ENCODE peak calls at places on chromosome 5, in six cellular contexts. One of them, this sample, is unnamed.

GRCh38 chr5:8060235-8061139 is 191.5 kb downstream of the MTRR start:
- DNase-seq in neural progenitor cell: no peak
- DNase-seq in GM20000: no peak
- DNase-seq in brain microvascular endothelial cell: no peak
- DNase-seq in bronchial epithelial cell: no peak
- DNase-seq in astrocyte of the spinal cord: no peak
- DNase-seq in this sample: no peak

GRCh38 chr5:113156271-113156878 is 179.8 kb downstream of the DCP2 start:
- DNase-seq in neural progenitor cell: no peak
- DNase-seq in GM20000: no peak
- DNase-seq in brain microvascular endothelial cell: no peak
- DNase-seq in bronchial epithelial cell: no peak
- DNase-seq in astrocyte of the spinal cord: no peak
- DNase-seq in this sample: no peak

GRCh38 chr5:92505145-92505544 is 1075.9 kb downstream of the NR2F1-AS1 start:
- DNase-seq in neural progenitor cell: no peak
- DNase-seq in GM20000: no peak
- DNase-seq in brain microvascular endothelial cell: no peak
- DNase-seq in bronchial epithelial cell: peak
- DNase-seq in astrocyte of the spinal cord: peak
- DNase-seq in this sample: no peak

GRCh38 chr5:125185740-125186139 is 439.3 kb upstream of the ZNF608 start:
- DNase-seq in neural progenitor cell: no peak
- DNase-seq in GM20000: no peak
- DNase-seq in brain microvascular endothelial cell: no peak
- DNase-seq in bronchial epithelial cell: no peak
- DNase-seq in astrocyte of the spinal cord: no peak
- DNase-seq in this sample: no peak

GRCh38 chr5:81753429-81753828 is 2.5 kb upstream of the SSBP2 start:
- DNase-seq in neural progenitor cell: no peak
- DNase-seq in GM20000: no peak
- DNase-seq in brain microvascular endothelial cell: no peak
- DNase-seq in bronchial epithelial cell: no peak
- DNase-seq in astrocyte of the spinal cord: no peak
- DNase-seq in this sample: no peak

GRCh38 chr5:142000709-142001484 is 11.9 kb downstream of the GNPDA1 start:
- DNase-seq in neural progenitor cell: peak
- DNase-seq in GM20000: no peak
- DNase-seq in brain microvascular endothelial cell: no peak
- DNase-seq in bronchial epithelial cell: no peak
- DNase-seq in astrocyte of the spinal cord: peak
- DNase-seq in this sample: no peak

GRCh38 chr5:116451905-116452450 is 122.6 kb downstream of the SEMA6A start:
- DNase-seq in neural progenitor cell: no peak
- DNase-seq in GM20000: no peak
- DNase-seq in brain microvascular endothelial cell: no peak
- DNase-seq in bronchial epithelial cell: peak
- DNase-seq in astrocyte of the spinal cord: no peak
- DNase-seq in this sample: no peak

GRCh38 chr5:169272731-169273401 is 28.1 kb downstream of the SLIT3 start:
- DNase-seq in neural progenitor cell: peak
- DNase-seq in GM20000: no peak
- DNase-seq in brain microvascular endothelial cell: no peak
- DNase-seq in bronchial epithelial cell: no peak
- DNase-seq in astrocyte of the spinal cord: no peak
- DNase-seq in this sample: no peak

GRCh38 chr5:9852686-9853085 is 222.5 kb upstream of the TAS2R1 start:
- DNase-seq in neural progenitor cell: no peak
- DNase-seq in GM20000: no peak
- DNase-seq in brain microvascular endothelial cell: peak
- DNase-seq in bronchial epithelial cell: no peak
- DNase-seq in astrocyte of the spinal cord: peak
- DNase-seq in this sample: no peak

GRCh38 chr5:113213551-113213971 is 221.2 kb downstream of the TSSK1B start:
- DNase-seq in neural progenitor cell: peak
- DNase-seq in GM20000: no peak
- DNase-seq in brain microvascular endothelial cell: no peak
- DNase-seq in bronchial epithelial cell: no peak
- DNase-seq in astrocyte of the spinal cord: peak
- DNase-seq in this sample: peak

GRCh38 chr5:152193391-152194107 is 211.5 kb downstream of the NMUR2 start:
- DNase-seq in neural progenitor cell: no peak
- DNase-seq in GM20000: no peak
- DNase-seq in brain microvascular endothelial cell: no peak
- DNase-seq in bronchial epithelial cell: peak
- DNase-seq in astrocyte of the spinal cord: no peak
- DNase-seq in this sample: no peak

GRCh38 chr5:1670342-1670741 is 129.3 kb downstream of the MRPL36 start:
- DNase-seq in neural progenitor cell: no peak
- DNase-seq in GM20000: no peak
- DNase-seq in brain microvascular endothelial cell: no peak
- DNase-seq in bronchial epithelial cell: peak
- DNase-seq in astrocyte of the spinal cord: no peak
- DNase-seq in this sample: no peak
- TF ChIP-seq CTCF in neural progenitor cell: no peak
- TF ChIP-seq CTCF in GM20000: no peak
- TF ChIP-seq CTCF in brain microvascular endothelial cell: no peak
- TF ChIP-seq CTCF in bronchial epithelial cell: no peak
- TF ChIP-seq CTCF in astrocyte of the spinal cord: no peak
- TF ChIP-seq CTCF in this sample: no peak

GRCh38 chr5:181204561-181205401 is at the start of gene TRIM7:
- DNase-seq in neural progenitor cell: peak
- DNase-seq in GM20000: peak
- DNase-seq in brain microvascular endothelial cell: no peak
- DNase-seq in bronchial epithelial cell: peak
- DNase-seq in astrocyte of the spinal cord: peak
- DNase-seq in this sample: no peak
- TF ChIP-seq CTCF in neural progenitor cell: no peak
- TF ChIP-seq CTCF in GM20000: no peak
- TF ChIP-seq CTCF in brain microvascular endothelial cell: no peak
- TF ChIP-seq CTCF in bronchial epithelial cell: no peak
- TF ChIP-seq CTCF in astrocyte of the spinal cord: no peak
- TF ChIP-seq CTCF in this sample: no peak

GRCh38 chr5:67844937-67845336 is 370.6 kb upstream of the PIK3R1 start:
- DNase-seq in neural progenitor cell: no peak
- DNase-seq in GM20000: no peak
- DNase-seq in brain microvascular endothelial cell: no peak
- DNase-seq in bronchial epithelial cell: no peak
- DNase-seq in astrocyte of the spinal cord: no peak
- DNase-seq in this sample: no peak

DNA sequence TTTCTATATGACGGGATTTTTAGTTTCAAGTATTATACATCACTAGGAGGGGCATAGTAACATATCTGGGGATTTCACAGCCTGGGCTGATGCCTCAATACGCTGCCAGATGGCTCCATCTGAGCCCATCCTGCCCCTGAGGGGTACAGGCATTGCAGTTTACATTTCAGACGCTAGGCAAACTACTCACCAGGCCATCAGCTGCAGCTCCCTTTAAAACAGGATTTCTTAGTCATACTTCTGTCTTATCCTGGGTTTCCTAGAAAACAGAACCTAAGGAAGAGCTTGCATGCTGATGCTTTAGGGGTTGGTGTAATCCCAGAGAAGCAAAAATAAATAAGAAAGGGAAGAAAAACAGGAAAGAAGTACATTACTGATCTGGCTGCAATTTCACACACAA is 372.8 kb upstream of the PIK3R1 start:
- DNase-seq in neural progenitor cell: peak
- DNase-seq in GM20000: no peak
- DNase-seq in brain microvascular endothelial cell: peak
- DNase-seq in bronchial epithelial cell: peak
- DNase-seq in astrocyte of the spinal cord: peak
- DNase-seq in this sample: no peak
- TF ChIP-seq CTCF in neural progenitor cell: peak
- TF ChIP-seq CTCF in GM20000: no peak
- TF ChIP-seq CTCF in brain microvascular endothelial cell: peak
- TF ChIP-seq CTCF in bronchial epithelial cell: peak
- TF ChIP-seq CTCF in astrocyte of the spinal cord: peak
- TF ChIP-seq CTCF in this sample: no peak

GRCh38 chr5:52964138-52964537 is 25.0 kb upstream of the ITGA2 start:
- DNase-seq in neural progenitor cell: no peak
- DNase-seq in GM20000: no peak
- DNase-seq in brain microvascular endothelial cell: no peak
- DNase-seq in bronchial epithelial cell: peak
- DNase-seq in astrocyte of the spinal cord: no peak
- DNase-seq in this sample: no peak
- TF ChIP-seq CTCF in neural progenitor cell: no peak
- TF ChIP-seq CTCF in GM20000: no peak
- TF ChIP-seq CTCF in brain microvascular endothelial cell: peak
- TF ChIP-seq CTCF in bronchial epithelial cell: peak
- TF ChIP-seq CTCF in astrocyte of the spinal cord: no peak
- TF ChIP-seq CTCF in this sample: no peak